ENCODE peak calls at places on chromosomes 12 and 14, in seven cellular contexts. One of them, this sample, is unnamed.
A peak's percentile ranks its signal among the peaks of the same experiment; 100 is the strongest.

GRCh38 chr14:95386536-95386935 is 66.8 kb upstream of the CLMN start:
- DNase-seq in uterus: no peak
- DNase-seq in Peyer's patch: no peak
- DNase-seq in HCT116: no peak
- DNase-seq in esophagus squamous epithelium: no peak
- DNase-seq in ovary: no peak
- DNase-seq in adrenal gland: no peak
- DNase-seq in this sample: peak; percentile 74

GRCh38 chr14:87540339-87540738 is 452.6 kb downstream of the GALC start:
- DNase-seq in ovary: no peak
- DNase-seq in esophagus squamous epithelium: no peak
- DNase-seq in uterus: no peak
- DNase-seq in adrenal gland: no peak
- DNase-seq in Peyer's patch: no peak
- DNase-seq in HCT116: no peak
- DNase-seq in this sample: no peak

GRCh38 chr12:84329933-84330332 is 582.7 kb downstream of the SLC6A15 start:
- DNase-seq in uterus: no peak
- DNase-seq in ovary: no peak
- DNase-seq in esophagus squamous epithelium: no peak
- DNase-seq in Peyer's patch: no peak
- DNase-seq in HCT116: no peak
- DNase-seq in adrenal gland: no peak
- DNase-seq in this sample: no peak

GRCh38 chr12:6724409-6724797 is 557 bp downstream of the COPS7A start:
- DNase-seq in ovary: no peak
- DNase-seq in adrenal gland: peak; percentile 23
- DNase-seq in esophagus squamous epithelium: no peak
- DNase-seq in Peyer's patch: peak; percentile 54
- DNase-seq in HCT116: no peak
- DNase-seq in uterus: no peak
- DNase-seq in this sample: peak; percentile 21

GRCh38 chr14:102079700-102079979 is 7.2 kb downstream of the HSP90AA1 start:
- DNase-seq in esophagus squamous epithelium: no peak
- DNase-seq in ovary: no peak
- DNase-seq in uterus: no peak
- DNase-seq in Peyer's patch: no peak
- DNase-seq in adrenal gland: no peak
- DNase-seq in HCT116: no peak
- DNase-seq in this sample: no peak

GRCh38 chr12:16857456-16857923 is 251.5 kb upstream of the LMO3 start:
- DNase-seq in esophagus squamous epithelium: no peak
- DNase-seq in uterus: no peak
- DNase-seq in adrenal gland: no peak
- DNase-seq in ovary: no peak
- DNase-seq in Peyer's patch: no peak
- DNase-seq in HCT116: no peak
- DNase-seq in this sample: no peak

GRCh38 chr12:32047846-32048245 is 58.8 kb upstream of the BICD1 start:
- DNase-seq in esophagus squamous epithelium: no peak
- DNase-seq in uterus: no peak
- DNase-seq in HCT116: no peak
- DNase-seq in ovary: no peak
- DNase-seq in adrenal gland: no peak
- DNase-seq in Peyer's patch: no peak
- DNase-seq in this sample: no peak

GRCh38 chr14:88269816-88270416 is 53.2 kb downstream of the KCNK10 start:
- DNase-seq in uterus: no peak
- DNase-seq in ovary: no peak
- DNase-seq in esophagus squamous epithelium: no peak
- DNase-seq in Peyer's patch: peak; percentile 59
- DNase-seq in HCT116: no peak
- DNase-seq in adrenal gland: no peak
- DNase-seq in this sample: no peak

GRCh38 chr12:108886873-108887629 is 7.2 kb downstream of the DAO start:
- DNase-seq in ovary: no peak
- DNase-seq in HCT116: no peak
- DNase-seq in Peyer's patch: no peak
- DNase-seq in adrenal gland: no peak
- DNase-seq in esophagus squamous epithelium: no peak
- DNase-seq in uterus: no peak
- DNase-seq in this sample: no peak

GRCh38 chr12:11026118-11026517 is 3.7 kb upstream of the TAS2R19 start:
- DNase-seq in Peyer's patch: no peak
- DNase-seq in esophagus squamous epithelium: no peak
- DNase-seq in adrenal gland: no peak
- DNase-seq in ovary: no peak
- DNase-seq in HCT116: no peak
- DNase-seq in uterus: no peak
- DNase-seq in this sample: no peak

GRCh38 chr14:75459791-75460190 is 32.0 kb downstream of the JDP2 start:
- DNase-seq in HCT116: no peak
- DNase-seq in Peyer's patch: no peak
- DNase-seq in adrenal gland: no peak
- DNase-seq in uterus: no peak
- DNase-seq in esophagus squamous epithelium: no peak
- DNase-seq in ovary: no peak
- DNase-seq in this sample: no peak

GRCh38 chr12:44858456-44858855 is 17.7 kb downstream of the NELL2 start:
- DNase-seq in uterus: no peak
- DNase-seq in ovary: no peak
- DNase-seq in Peyer's patch: no peak
- DNase-seq in esophagus squamous epithelium: no peak
- DNase-seq in adrenal gland: no peak
- DNase-seq in HCT116: no peak
- DNase-seq in this sample: no peak

GRCh38 chr12:67726868-67727267 is 78.3 kb downstream of the DYRK2 start:
- DNase-seq in Peyer's patch: no peak
- DNase-seq in esophagus squamous epithelium: no peak
- DNase-seq in uterus: no peak
- DNase-seq in adrenal gland: no peak
- DNase-seq in ovary: no peak
- DNase-seq in HCT116: no peak
- DNase-seq in this sample: no peak

GRCh38 chr12:23950011-23950774 is 723 bp upstream of the SOX5 start:
- DNase-seq in esophagus squamous epithelium: no peak
- DNase-seq in ovary: no peak
- DNase-seq in adrenal gland: no peak
- DNase-seq in Peyer's patch: no peak
- DNase-seq in HCT116: no peak
- DNase-seq in uterus: no peak
- DNase-seq in this sample: no peak

GRCh38 chr12:30823764-30824163 is 69.0 kb upstream of the CAPRIN2 start:
- DNase-seq in adrenal gland: no peak
- DNase-seq in Peyer's patch: no peak
- DNase-seq in HCT116: no peak
- DNase-seq in esophagus squamous epithelium: no peak
- DNase-seq in uterus: no peak
- DNase-seq in ovary: no peak
- DNase-seq in this sample: peak; percentile 62

GRCh38 chr12:30822385-30823139 is 67.8 kb upstream of the CAPRIN2 start:
- DNase-seq in ovary: peak; percentile 49
- DNase-seq in Peyer's patch: peak; percentile 64
- DNase-seq in uterus: peak; percentile 52
- DNase-seq in adrenal gland: peak; percentile 78
- DNase-seq in HCT116: no peak
- DNase-seq in esophagus squamous epithelium: no peak
- DNase-seq in this sample: peak; percentile 92

GRCh38 chr12:30824311-30824710 is 69.6 kb upstream of the CAPRIN2 start:
- DNase-seq in Peyer's patch: no peak
- DNase-seq in adrenal gland: no peak
- DNase-seq in uterus: no peak
- DNase-seq in HCT116: no peak
- DNase-seq in ovary: no peak
- DNase-seq in esophagus squamous epithelium: no peak
- DNase-seq in this sample: no peak

GRCh38 chr12:30825341-30825740 is 70.6 kb upstream of the CAPRIN2 start:
- DNase-seq in adrenal gland: no peak
- DNase-seq in ovary: no peak
- DNase-seq in esophagus squamous epithelium: no peak
- DNase-seq in Peyer's patch: no peak
- DNase-seq in uterus: no peak
- DNase-seq in HCT116: no peak
- DNase-seq in this sample: no peak

DNA sequence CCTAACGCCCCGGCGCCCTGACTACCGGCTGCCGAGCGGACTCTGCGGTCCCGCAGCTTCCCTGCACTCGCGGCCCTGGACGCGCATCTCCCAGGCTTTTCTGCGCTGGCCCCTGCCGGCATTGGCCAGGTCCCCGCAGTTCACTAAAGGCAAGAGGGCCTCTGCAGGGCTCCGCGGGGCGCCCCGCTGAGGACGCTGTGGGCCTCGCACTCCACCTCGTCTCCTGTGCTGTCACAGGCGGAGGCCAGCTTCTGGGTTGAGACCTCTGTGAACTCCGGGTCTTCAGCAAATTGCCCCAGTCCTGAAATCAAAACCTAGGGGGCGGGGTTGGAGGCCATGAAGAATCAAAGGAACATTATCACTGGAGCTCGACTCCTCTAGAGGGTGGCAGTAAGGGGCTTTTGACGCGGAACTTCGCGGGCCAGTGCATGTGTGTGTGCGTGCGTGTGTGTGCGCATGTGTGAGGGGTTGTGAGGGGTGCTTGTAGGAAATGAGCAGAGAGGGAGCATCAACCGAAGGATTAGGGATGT is 68.5 kb upstream of the CAPRIN2 start:
- DNase-seq in ovary: peak; percentile 36
- DNase-seq in Peyer's patch: peak; percentile 57
- DNase-seq in HCT116: no peak
- DNase-seq in esophagus squamous epithelium: no peak
- DNase-seq in adrenal gland: peak; percentile 29
- DNase-seq in uterus: peak; percentile 37
- DNase-seq in this sample: peak; percentile 87
- TF ChIP-seq CTCF in ovary: no peak
- TF ChIP-seq CTCF in Peyer's patch: peak; percentile 25
- TF ChIP-seq CTCF in HCT116: no peak
- TF ChIP-seq CTCF in esophagus squamous epithelium: no peak
- TF ChIP-seq CTCF in adrenal gland: no peak
- TF ChIP-seq CTCF in uterus: no peak
- TF ChIP-seq CTCF in this sample: no peak

DNA sequence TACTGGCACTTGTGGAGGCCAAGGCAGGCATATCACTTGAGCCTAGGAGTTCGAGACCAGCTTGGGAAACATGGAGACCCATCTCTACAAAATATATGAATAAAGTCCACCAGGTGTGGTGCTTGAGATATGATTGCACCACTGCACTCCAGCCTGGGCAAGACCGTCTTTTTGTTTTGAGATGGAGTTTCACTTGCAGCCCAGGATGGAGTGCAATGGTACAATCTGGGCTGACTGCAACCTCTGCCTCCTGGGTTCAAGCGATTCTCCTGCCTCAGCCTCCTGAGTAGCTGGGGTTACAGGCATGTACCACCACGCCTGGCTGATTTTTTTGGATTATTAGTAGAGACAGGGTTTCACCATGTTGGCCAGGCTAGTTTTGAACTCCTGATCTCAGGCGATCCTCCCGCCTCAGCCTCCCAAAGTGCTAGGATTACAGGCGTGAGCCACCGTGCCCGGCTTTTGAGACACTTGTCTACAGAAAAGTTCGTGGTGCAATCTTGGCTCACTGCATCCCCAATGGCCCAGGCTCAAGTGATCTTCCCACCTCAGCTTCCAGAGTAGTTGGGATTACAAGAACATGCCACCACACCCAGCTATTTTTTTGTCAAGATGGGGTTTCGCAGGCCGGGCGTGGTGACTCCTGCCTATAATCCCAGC is 16.3 kb upstream of the ATP5F1B start:
- DNase-seq in adrenal gland: peak; percentile 10
- DNase-seq in HCT116: no peak
- DNase-seq in esophagus squamous epithelium: no peak
- DNase-seq in Peyer's patch: no peak
- DNase-seq in ovary: no peak
- DNase-seq in uterus: no peak
- DNase-seq in this sample: no peak
- TF ChIP-seq POLR2A in adrenal gland: no peak
- TF ChIP-seq POLR2A in HCT116: no peak
- TF ChIP-seq POLR2A in esophagus squamous epithelium: no peak
- TF ChIP-seq POLR2A in Peyer's patch: no peak
- TF ChIP-seq POLR2A in ovary: no peak
- TF ChIP-seq POLR2A in uterus: no peak
- TF ChIP-seq POLR2A in this sample: no peak

GRCh38 chr14:103542545-103543088 is 13.6 kb downstream of the TRMT61A start:
- DNase-seq in uterus: peak; percentile 67
- DNase-seq in HCT116: no peak
- DNase-seq in esophagus squamous epithelium: no peak
- DNase-seq in ovary: peak; percentile 47
- DNase-seq in Peyer's patch: no peak
- DNase-seq in adrenal gland: peak; percentile 76
- DNase-seq in this sample: no peak

GRCh38 chr14:103540816-103541493 is 12.0 kb downstream of the TRMT61A start:
- DNase-seq in adrenal gland: no peak
- DNase-seq in esophagus squamous epithelium: no peak
- DNase-seq in HCT116: no peak
- DNase-seq in Peyer's patch: no peak
- DNase-seq in ovary: no peak
- DNase-seq in uterus: no peak
- DNase-seq in this sample: no peak

GRCh38 chr14:103543140-103543539 is 14.1 kb downstream of the TRMT61A start:
- DNase-seq in Peyer's patch: no peak
- DNase-seq in ovary: peak; percentile 22
- DNase-seq in adrenal gland: no peak
- DNase-seq in esophagus squamous epithelium: no peak
- DNase-seq in uterus: no peak
- DNase-seq in HCT116: no peak
- DNase-seq in this sample: no peak

GRCh38 chr14:103541494-103541943 is 12.5 kb downstream of the TRMT61A start:
- DNase-seq in Peyer's patch: no peak
- DNase-seq in esophagus squamous epithelium: no peak
- DNase-seq in uterus: no peak
- DNase-seq in ovary: no peak
- DNase-seq in HCT116: no peak
- DNase-seq in adrenal gland: no peak
- DNase-seq in this sample: no peak

GRCh38 chr14:103541944-103542544 is 13.0 kb downstream of the TRMT61A start:
- DNase-seq in uterus: no peak
- DNase-seq in ovary: no peak
- DNase-seq in HCT116: no peak
- DNase-seq in adrenal gland: no peak
- DNase-seq in esophagus squamous epithelium: no peak
- DNase-seq in Peyer's patch: no peak
- DNase-seq in this sample: no peak
- TF ChIP-seq CTCF in uterus: no peak
- TF ChIP-seq CTCF in ovary: no peak
- TF ChIP-seq CTCF in HCT116: no peak
- TF ChIP-seq CTCF in adrenal gland: no peak
- TF ChIP-seq CTCF in esophagus squamous epithelium: no peak
- TF ChIP-seq CTCF in Peyer's patch: no peak
- TF ChIP-seq CTCF in this sample: no peak

DNA sequence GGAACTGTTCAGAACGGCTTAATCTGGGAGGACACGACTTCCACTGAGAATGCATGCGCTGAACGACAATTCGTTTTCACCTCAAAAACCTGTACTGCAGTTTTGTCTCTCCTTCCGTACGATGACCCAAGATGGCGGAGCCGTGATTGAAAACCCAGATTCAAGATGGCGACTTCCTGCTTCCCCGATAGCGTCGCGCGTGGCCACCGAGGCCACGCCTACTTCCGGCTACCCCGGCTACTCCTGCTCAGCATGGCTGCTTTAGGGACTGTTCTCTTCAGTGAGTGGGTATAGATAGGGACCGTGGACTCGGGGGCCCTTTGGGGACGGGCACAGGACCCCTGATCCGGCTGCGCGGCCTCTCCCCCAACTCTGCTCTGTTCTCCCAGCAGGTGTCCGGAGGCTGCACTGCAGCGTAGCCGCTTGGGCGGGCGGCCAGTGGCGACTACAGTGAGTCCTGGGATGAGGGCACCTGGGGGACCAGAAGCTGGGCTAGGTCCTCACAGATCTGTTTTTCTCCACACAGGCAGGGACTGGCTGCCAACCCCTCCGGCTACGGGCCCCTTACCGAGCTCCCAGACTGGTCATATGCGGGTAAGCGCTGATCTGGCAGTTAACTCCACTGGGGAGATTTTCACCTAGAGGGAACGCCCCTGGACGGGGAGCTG is at the start of gene MRPL52:
- DNase-seq in uterus: peak; percentile 90
- DNase-seq in Peyer's patch: peak; percentile 91
- DNase-seq in adrenal gland: peak; percentile 85
- DNase-seq in ovary: peak; percentile 89
- DNase-seq in HCT116: peak; percentile 82
- DNase-seq in esophagus squamous epithelium: peak; percentile 60
- DNase-seq in this sample: peak; percentile 92
- TF ChIP-seq POLR2A in uterus: no peak
- TF ChIP-seq POLR2A in Peyer's patch: no peak
- TF ChIP-seq POLR2A in adrenal gland: no peak
- TF ChIP-seq POLR2A in ovary: no peak
- TF ChIP-seq POLR2A in HCT116: peak; percentile 76
- TF ChIP-seq POLR2A in esophagus squamous epithelium: no peak
- TF ChIP-seq POLR2A in this sample: no peak

This sample was measured in lower leg skin.